ENCODE peak calls at places on chromosome 3, in six cellular contexts. One of them, this sample, is unnamed.

GRCh38 chr3:70550723-70551319 is 238.4 kb upstream of the MDFIC2 start:
- DNase-seq in CD8-positive, alpha-beta memory T cell: peak; percentile 38
- DNase-seq in psoas muscle: peak; percentile 75
- DNase-seq in upper lobe of right lung: peak; percentile 82
- DNase-seq in stomach: peak; percentile 80
- DNase-seq in heart right ventricle: peak; percentile 65
- DNase-seq in this sample: peak; percentile 77

GRCh38 chr3:79247367-79248103 is 520.3 kb downstream of the ROBO1 start:
- DNase-seq in upper lobe of right lung: no peak
- DNase-seq in CD8-positive, alpha-beta memory T cell: no peak
- DNase-seq in stomach: no peak
- DNase-seq in psoas muscle: peak; percentile 16
- DNase-seq in heart right ventricle: peak; percentile 23
- DNase-seq in this sample: peak; percentile 20

GRCh38 chr3:134326760-134327593 is 47.3 kb downstream of the AMOTL2 start:
- DNase-seq in heart right ventricle: no peak
- DNase-seq in psoas muscle: peak; percentile 85
- DNase-seq in stomach: no peak
- DNase-seq in CD8-positive, alpha-beta memory T cell: no peak
- DNase-seq in upper lobe of right lung: no peak
- DNase-seq in this sample: peak; percentile 97

GRCh38 chr3:126082334-126083137 is 1.4 kb downstream of the SLC41A3 start:
- DNase-seq in heart right ventricle: no peak
- DNase-seq in psoas muscle: no peak
- DNase-seq in upper lobe of right lung: no peak
- DNase-seq in stomach: no peak
- DNase-seq in CD8-positive, alpha-beta memory T cell: no peak
- DNase-seq in this sample: no peak

GRCh38 chr3:101195951-101196713 is 124.2 kb downstream of the IMPG2 start:
- DNase-seq in CD8-positive, alpha-beta memory T cell: no peak
- DNase-seq in upper lobe of right lung: no peak
- DNase-seq in stomach: no peak
- DNase-seq in heart right ventricle: peak; percentile 10
- DNase-seq in psoas muscle: no peak
- DNase-seq in this sample: peak; percentile 88

GRCh38 chr3:194675081-194675640 is 3.2 kb upstream of the LSG1 start:
- DNase-seq in upper lobe of right lung: no peak
- DNase-seq in heart right ventricle: peak; percentile 17
- DNase-seq in psoas muscle: no peak
- DNase-seq in stomach: no peak
- DNase-seq in CD8-positive, alpha-beta memory T cell: no peak
- DNase-seq in this sample: no peak

GRCh38 chr3:133568294-133569014 is 5.0 kb upstream of the CDV3 start:
- DNase-seq in psoas muscle: no peak
- DNase-seq in upper lobe of right lung: no peak
- DNase-seq in CD8-positive, alpha-beta memory T cell: no peak
- DNase-seq in stomach: no peak
- DNase-seq in heart right ventricle: no peak
- DNase-seq in this sample: peak; percentile 66

GRCh38 chr3:42755681-42756578 is 17.1 kb downstream of the CCDC13 start:
- DNase-seq in heart right ventricle: no peak
- DNase-seq in upper lobe of right lung: no peak
- DNase-seq in psoas muscle: no peak
- DNase-seq in CD8-positive, alpha-beta memory T cell: no peak
- DNase-seq in stomach: peak; percentile 51
- DNase-seq in this sample: peak; percentile 56

GRCh38 chr3:140442621-140443020 is 235.2 kb upstream of the TRIM42 start:
- DNase-seq in heart right ventricle: no peak
- DNase-seq in stomach: no peak
- DNase-seq in CD8-positive, alpha-beta memory T cell: no peak
- DNase-seq in psoas muscle: no peak
- DNase-seq in upper lobe of right lung: no peak
- DNase-seq in this sample: no peak

GRCh38 chr3:277873-278272 is 81.3 kb downstream of the CHL1 start:
- DNase-seq in heart right ventricle: no peak
- DNase-seq in psoas muscle: no peak
- DNase-seq in CD8-positive, alpha-beta memory T cell: no peak
- DNase-seq in upper lobe of right lung: no peak
- DNase-seq in stomach: no peak
- DNase-seq in this sample: no peak

GRCh38 chr3:284316-284715 is 87.8 kb downstream of the CHL1 start:
- DNase-seq in CD8-positive, alpha-beta memory T cell: no peak
- DNase-seq in psoas muscle: no peak
- DNase-seq in heart right ventricle: no peak
- DNase-seq in upper lobe of right lung: no peak
- DNase-seq in stomach: no peak
- DNase-seq in this sample: no peak

GRCh38 chr3:279325-279724 is 82.8 kb downstream of the CHL1 start:
- DNase-seq in psoas muscle: no peak
- DNase-seq in CD8-positive, alpha-beta memory T cell: no peak
- DNase-seq in upper lobe of right lung: no peak
- DNase-seq in heart right ventricle: no peak
- DNase-seq in stomach: no peak
- DNase-seq in this sample: no peak

GRCh38 chr3:280691-281090 is 84.1 kb downstream of the CHL1 start:
- DNase-seq in psoas muscle: no peak
- DNase-seq in stomach: no peak
- DNase-seq in heart right ventricle: no peak
- DNase-seq in CD8-positive, alpha-beta memory T cell: no peak
- DNase-seq in upper lobe of right lung: no peak
- DNase-seq in this sample: no peak

DNA sequence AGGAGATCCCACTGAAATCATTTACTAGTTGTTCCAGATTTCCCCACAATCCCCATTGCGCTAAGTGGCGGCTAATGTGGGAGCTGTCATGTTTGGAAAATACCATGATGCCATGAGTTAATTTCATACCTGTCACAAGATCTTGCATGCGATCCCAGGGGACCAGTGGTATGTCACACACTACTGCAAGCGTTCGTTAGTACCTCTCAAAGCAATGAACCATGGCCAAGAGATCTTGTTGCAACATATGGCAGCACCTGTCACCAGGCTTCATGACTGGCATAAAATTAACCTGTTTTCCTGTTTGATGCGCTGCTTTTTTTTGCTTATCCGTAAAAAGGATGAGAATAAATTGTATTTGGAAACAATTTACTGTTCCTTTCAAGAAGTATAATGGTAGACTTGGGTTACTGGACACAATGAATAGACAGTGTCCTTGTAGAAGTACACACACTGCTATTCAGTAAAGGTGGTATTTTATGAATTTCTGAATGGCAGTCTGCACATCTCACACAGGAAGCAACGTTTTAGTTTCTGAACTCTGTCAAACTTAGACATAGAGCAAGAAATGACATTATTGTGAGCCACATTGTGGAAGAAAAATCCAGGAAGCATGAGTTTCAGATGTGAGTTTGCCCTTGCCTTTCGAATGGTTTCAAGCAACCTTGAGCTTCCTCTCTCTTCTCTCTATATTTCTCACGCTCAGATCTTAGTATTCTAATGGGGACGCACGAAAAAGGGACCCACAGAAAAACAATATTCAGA is 81.9 kb downstream of the CHL1 start:
- DNase-seq in upper lobe of right lung: no peak
- DNase-seq in heart right ventricle: no peak
- DNase-seq in psoas muscle: peak; percentile 54
- DNase-seq in CD8-positive, alpha-beta memory T cell: no peak
- DNase-seq in stomach: no peak
- DNase-seq in this sample: no peak
- H3K4me3 ChIP-seq in upper lobe of right lung: no peak overlapping the region
- H3K4me3 ChIP-seq in heart right ventricle: no peak overlapping the region
- H3K4me3 ChIP-seq in psoas muscle: no peak overlapping the region
- H3K4me3 ChIP-seq in CD8-positive, alpha-beta memory T cell: no peak overlapping the region
- H3K4me3 ChIP-seq in stomach: no peak overlapping the region
- H3K4me3 ChIP-seq in this sample: no peak overlapping the region

GRCh38 chr3:127114337-127115070 is 78.4 kb upstream of the PRR23E start:
- DNase-seq in heart right ventricle: no peak
- DNase-seq in stomach: no peak
- DNase-seq in upper lobe of right lung: no peak
- DNase-seq in CD8-positive, alpha-beta memory T cell: no peak
- DNase-seq in psoas muscle: no peak
- DNase-seq in this sample: no peak
- H3K9me3 ChIP-seq in heart right ventricle: peaks cover 24% of the 10 kb centered on the region
- H3K9me3 ChIP-seq in stomach: peaks cover 21% of the 10 kb centered on the region
- H3K9me3 ChIP-seq in upper lobe of right lung: peaks cover 14% of the 10 kb centered on the region
- H3K9me3 ChIP-seq in CD8-positive, alpha-beta memory T cell: no peaks in the 10 kb centered on the region
- H3K9me3 ChIP-seq in psoas muscle: peaks cover 11% of the 10 kb centered on the region
- H3K9me3 ChIP-seq in this sample: peaks cover 45% of the 10 kb centered on the region

GRCh38 chr3:123423026-123423425 is 25.9 kb downstream of the ADCY5 start:
- DNase-seq in stomach: no peak
- DNase-seq in CD8-positive, alpha-beta memory T cell: no peak
- DNase-seq in upper lobe of right lung: no peak
- DNase-seq in psoas muscle: no peak
- DNase-seq in heart right ventricle: peak; percentile 61
- DNase-seq in this sample: no peak
- H3K4me3 ChIP-seq in stomach: no peak overlapping the region
- H3K4me3 ChIP-seq in CD8-positive, alpha-beta memory T cell: no peak overlapping the region
- H3K4me3 ChIP-seq in upper lobe of right lung: no peak overlapping the region
- H3K4me3 ChIP-seq in psoas muscle: no peak overlapping the region
- H3K4me3 ChIP-seq in heart right ventricle: no peak overlapping the region
- H3K4me3 ChIP-seq in this sample: no peak overlapping the region

DNA sequence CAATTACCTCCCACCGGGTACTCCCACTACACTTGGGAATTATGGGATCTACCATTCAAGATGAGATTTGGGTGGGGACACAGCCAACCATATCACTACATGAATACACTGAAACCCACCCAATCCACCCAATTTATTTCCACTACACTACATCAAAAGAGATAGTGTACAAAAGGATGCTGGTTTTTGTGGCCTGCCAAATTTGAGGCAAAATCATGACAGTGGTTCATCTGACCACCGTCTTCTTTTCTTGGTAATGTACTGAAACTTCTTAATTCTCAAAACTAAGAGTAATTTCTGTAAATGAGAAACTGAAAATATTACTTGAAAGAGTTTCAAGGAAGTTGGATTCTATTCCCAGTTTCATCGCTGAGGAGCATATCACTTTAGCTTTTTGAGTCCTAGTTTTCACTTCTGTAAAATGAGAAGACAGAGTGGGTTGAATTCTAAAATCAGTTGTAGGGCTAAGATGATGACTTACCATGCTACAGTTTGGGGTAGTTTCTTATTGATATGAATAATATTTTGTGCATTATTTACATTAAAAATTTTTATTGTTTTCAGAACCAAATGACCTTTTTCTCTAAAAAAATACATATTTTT is 360.4 kb upstream of the CNTN6 start:
- DNase-seq in stomach: no peak
- DNase-seq in upper lobe of right lung: no peak
- DNase-seq in psoas muscle: no peak
- DNase-seq in heart right ventricle: no peak
- DNase-seq in CD8-positive, alpha-beta memory T cell: no peak
- DNase-seq in this sample: no peak
- H3K9me3 ChIP-seq in stomach: no peaks in the 10 kb centered on the region
- H3K9me3 ChIP-seq in upper lobe of right lung: no peaks in the 10 kb centered on the region
- H3K9me3 ChIP-seq in psoas muscle: no peaks in the 10 kb centered on the region
- H3K9me3 ChIP-seq in heart right ventricle: no peaks in the 10 kb centered on the region
- H3K9me3 ChIP-seq in CD8-positive, alpha-beta memory T cell: no peaks in the 10 kb centered on the region
- H3K9me3 ChIP-seq in this sample: no peaks in the 10 kb centered on the region

GRCh38 chr3:105997800-105998526 is 129.2 kb upstream of the CBLB start:
- DNase-seq in CD8-positive, alpha-beta memory T cell: no peak
- DNase-seq in upper lobe of right lung: no peak
- DNase-seq in psoas muscle: no peak
- DNase-seq in stomach: no peak
- DNase-seq in heart right ventricle: no peak
- DNase-seq in this sample: peak; percentile 95
- H3K4me3 ChIP-seq in CD8-positive, alpha-beta memory T cell: no peak overlapping the region
- H3K4me3 ChIP-seq in upper lobe of right lung: no peak overlapping the region
- H3K4me3 ChIP-seq in psoas muscle: no peak overlapping the region
- H3K4me3 ChIP-seq in stomach: no peak overlapping the region
- H3K4me3 ChIP-seq in heart right ventricle: no peak overlapping the region
- H3K4me3 ChIP-seq in this sample: peak overlapping the region; percentile 79

DNA sequence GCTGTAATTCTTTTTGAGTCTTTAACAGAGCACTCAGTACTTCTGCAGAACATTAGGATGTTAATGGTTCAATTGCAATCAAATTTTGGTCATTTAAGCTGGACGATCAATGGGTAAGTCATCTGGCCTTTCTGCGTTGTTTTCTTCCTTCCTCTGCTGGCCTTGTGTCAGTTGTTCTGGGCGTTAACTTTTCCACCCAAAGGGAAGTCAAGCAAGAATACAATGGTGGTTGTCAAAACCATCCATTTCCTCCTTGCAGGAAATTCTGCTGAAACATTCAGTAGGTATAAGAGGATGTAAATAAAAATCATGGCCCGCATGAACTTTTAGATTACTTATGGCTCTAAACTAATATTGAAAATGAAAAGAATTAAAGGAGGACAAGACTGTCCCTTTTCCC is 584.0 kb downstream of the GRM7 start:
- DNase-seq in upper lobe of right lung: no peak
- DNase-seq in psoas muscle: no peak
- DNase-seq in stomach: no peak
- DNase-seq in heart right ventricle: peak; percentile 10
- DNase-seq in CD8-positive, alpha-beta memory T cell: no peak
- DNase-seq in this sample: no peak
- H3K9me3 ChIP-seq in upper lobe of right lung: no peaks in the 10 kb centered on the region
- H3K9me3 ChIP-seq in psoas muscle: no peaks in the 10 kb centered on the region
- H3K9me3 ChIP-seq in stomach: no peaks in the 10 kb centered on the region
- H3K9me3 ChIP-seq in heart right ventricle: peaks cover 7% of the 10 kb centered on the region
- H3K9me3 ChIP-seq in CD8-positive, alpha-beta memory T cell: no peaks in the 10 kb centered on the region
- H3K9me3 ChIP-seq in this sample: peaks cover 8% of the 10 kb centered on the region

GRCh38 chr3:31196881-31197364 is 302.5 kb upstream of the GADL1 start:
- DNase-seq in heart right ventricle: no peak
- DNase-seq in stomach: no peak
- DNase-seq in upper lobe of right lung: no peak
- DNase-seq in psoas muscle: no peak
- DNase-seq in CD8-positive, alpha-beta memory T cell: no peak
- DNase-seq in this sample: peak; percentile 89
- H3K4me3 ChIP-seq in heart right ventricle: no peak overlapping the region
- H3K4me3 ChIP-seq in stomach: no peak overlapping the region
- H3K4me3 ChIP-seq in upper lobe of right lung: no peak overlapping the region
- H3K4me3 ChIP-seq in psoas muscle: no peak overlapping the region
- H3K4me3 ChIP-seq in CD8-positive, alpha-beta memory T cell: no peak overlapping the region
- H3K4me3 ChIP-seq in this sample: peak overlapping the region; percentile 47